ENCODE peak calls at places on chromosomes 2 and 18, in five cellular contexts. H, S, O, K and P are unnamed samples.

GRCh38 chr2:190210471-190210870 is 109.2 kb downstream of the HIBCH start:
- DNase-seq in H (no peak), S (no peak), O (no peak), K (no peak), P (no peak)

GRCh38 chr2:14492920-14493503 is 139.5 kb upstream of the LRATD1 start:
- DNase-seq in H (no peak), S (no peak), O (peak; percentile 61), K (no peak), P (peak; percentile 98)

GRCh38 chr2:232584238-232584637 is 33.7 kb downstream of the EIF4E2 start:
- DNase-seq in H (no peak), S (no peak), O (no peak), K (no peak), P (no peak)

GRCh38 chr2:118841828-118842461 is 5.5 kb downstream of the EN1 start:
- DNase-seq in H (no peak), S (no peak), O (no peak), K (no peak), P (no peak)

GRCh38 chr18:31280502-31280901 is 37.5 kb upstream of the DSG1 start:
- DNase-seq in H (no peak), S (no peak), O (no peak), K (no peak), P (no peak)

GRCh38 chr2:190533968-190534309 is 583 bp downstream of the NEMP2 start:
- DNase-seq in H (no peak), S (peak; percentile 64), O (no peak), K (no peak), P (no peak)

GRCh38 chr2:239383796-239384156 is 17.0 kb downstream of the HDAC4 start:
- DNase-seq in H (peak; percentile 26), S (no peak), O (no peak), K (no peak), P (no peak)

GRCh38 chr2:101986804-101987740 is 4.7 kb upstream of the IL1R2 start:
- DNase-seq in H (no peak), S (no peak), O (no peak), K (no peak), P (no peak)

GRCh38 chr2:24164416-24164973 is 10.4 kb upstream of the FAM228A start:
- DNase-seq in H (no peak), S (no peak), O (no peak), K (no peak), P (no peak)

GRCh38 chr18:7889515-7889914 is 322.4 kb downstream of the PTPRM start:
- DNase-seq in H (no peak), S (no peak), O (no peak), K (no peak), P (no peak)

GRCh38 chr2:18319987-18320386 is 240.5 kb downstream of the RDH14 start:
- DNase-seq in H (no peak), S (no peak), O (no peak), K (no peak), P (peak; percentile 30)

GRCh38 chr18:56233595-56233994 is 404.8 kb downstream of the TXNL1 start:
- DNase-seq in H (peak; percentile 33), S (peak; percentile 68), O (no peak), K (peak; percentile 41), P (peak; percentile 71)

GRCh38 chr18:21215480-21215879 is 26.6 kb upstream of the GREB1L start:
- DNase-seq in H (no peak), S (no peak), O (no peak), K (no peak), P (no peak)

GRCh38 chr2:178194600-178195389 is 483 bp downstream of the OSBPL6 start:
- DNase-seq in H (peak; percentile 62), S (peak; percentile 64), O (no peak), K (peak; percentile 18), P (peak; percentile 46)

GRCh38 chr18:48693625-48694262 is 154.9 kb downstream of the CTIF start:
- DNase-seq in H (no peak), S (no peak), O (no peak), K (no peak), P (no peak)

GRCh38 chr2:226559536-226559935 is 240.1 kb downstream of the IRS1 start:
- DNase-seq in H (no peak), S (no peak), O (no peak), K (no peak), P (no peak)

GRCh38 chr2:12534646-12535263 is 182.0 kb upstream of the TRIB2 start:
- DNase-seq in H (peak; percentile 34), S (no peak), O (peak; percentile 95), K (peak; percentile 81), P (peak; percentile 79)

GRCh38 chr2:84881581-84882414 is 914 bp upstream of the TRABD2A start:
- DNase-seq in H (peak; percentile 78), S (peak; percentile 88), O (peak; percentile 62), K (peak; percentile 70), P (peak; percentile 73)
- H3K27me3 ChIP-seq in H (no peaks in the 10 kb centered on the region), S (peaks cover 30% of the 10 kb centered on the region), O (peaks cover 41% of the 10 kb centered on the region), K (peaks cover 6% of the 10 kb centered on the region), P (peaks cover 15% of the 10 kb centered on the region)

GRCh38 chr2:15753811-15754702 is 162.4 kb downstream of the DDX1 start:
- DNase-seq in H (no peak), S (peak; percentile 43), O (no peak), K (no peak), P (no peak)
- H3K27me3 ChIP-seq in H (no peaks in the 10 kb centered on the region), S (no peaks in the 10 kb centered on the region), O (peaks cover 96% of the 10 kb centered on the region), K (no peaks in the 10 kb centered on the region), P (peaks cover 1% of the 10 kb centered on the region)

GRCh38 chr18:60145776-60146175 is 226.8 kb downstream of the MC4R start:
- DNase-seq in H (no peak), S (no peak), O (no peak), K (no peak), P (no peak)

GRCh38 chr18:60146220-60146960 is 226.2 kb downstream of the MC4R start:
- DNase-seq in H (no peak), S (no peak), O (no peak), K (no peak), P (no peak)

DNA sequence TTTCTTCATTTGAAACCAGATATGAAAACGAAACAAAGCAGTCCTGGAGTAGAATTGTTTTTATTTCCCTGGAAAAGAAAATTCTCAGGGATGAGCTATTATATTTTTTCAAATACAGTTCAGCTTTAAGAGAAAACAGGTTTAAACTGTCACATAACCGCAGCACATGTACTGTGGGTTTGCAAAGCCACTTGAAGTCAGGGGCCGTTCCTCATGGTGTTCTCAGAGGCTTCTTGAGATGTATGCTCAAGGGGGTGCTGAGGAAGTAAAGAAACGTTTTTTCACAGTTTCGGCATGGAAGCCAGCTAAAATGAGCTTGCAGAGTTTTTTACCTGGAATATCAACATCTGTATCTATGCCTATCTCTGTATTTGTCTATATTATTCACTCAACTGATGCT is 225.2 kb downstream of the MC4R start:
- DNase-seq in H (no peak), S (no peak), O (no peak), K (no peak), P (no peak)
- H3K27me3 ChIP-seq in H (no peaks in the 10 kb centered on the region), S (no peaks in the 10 kb centered on the region), O (no peaks in the 10 kb centered on the region), K (no peaks in the 10 kb centered on the region), P (no peaks in the 10 kb centered on the region)

GRCh38 chr2:236159778-236160170 is 8.4 kb downstream of the GBX2 start:
- DNase-seq in H (no peak), S (no peak), O (no peak), K (no peak), P (no peak)
- H3K27me3 ChIP-seq in H (peaks cover 54% of the 10 kb centered on the region), S (peaks cover 56% of the 10 kb centered on the region), O (no peaks in the 10 kb centered on the region), K (peaks cover 10% of the 10 kb centered on the region), P (peaks cover 28% of the 10 kb centered on the region)

GRCh38 chr2:60534034-60534393 is 19.4 kb downstream of the BCL11A start:
- DNase-seq in H (no peak), S (no peak), O (no peak), K (no peak), P (no peak)

GRCh38 chr2:60532421-60532820 is 21.0 kb downstream of the BCL11A start:
- DNase-seq in H (no peak), S (no peak), O (no peak), K (no peak), P (no peak)

GRCh38 chr2:60531638-60532216 is 21.7 kb downstream of the BCL11A start:
- DNase-seq in H (no peak), S (no peak), O (no peak), K (no peak), P (no peak)

GRCh38 chr2:60535392-60536312 is 17.8 kb downstream of the BCL11A start:
- DNase-seq in H (no peak), S (no peak), O (no peak), K (no peak), P (no peak)

DNA sequence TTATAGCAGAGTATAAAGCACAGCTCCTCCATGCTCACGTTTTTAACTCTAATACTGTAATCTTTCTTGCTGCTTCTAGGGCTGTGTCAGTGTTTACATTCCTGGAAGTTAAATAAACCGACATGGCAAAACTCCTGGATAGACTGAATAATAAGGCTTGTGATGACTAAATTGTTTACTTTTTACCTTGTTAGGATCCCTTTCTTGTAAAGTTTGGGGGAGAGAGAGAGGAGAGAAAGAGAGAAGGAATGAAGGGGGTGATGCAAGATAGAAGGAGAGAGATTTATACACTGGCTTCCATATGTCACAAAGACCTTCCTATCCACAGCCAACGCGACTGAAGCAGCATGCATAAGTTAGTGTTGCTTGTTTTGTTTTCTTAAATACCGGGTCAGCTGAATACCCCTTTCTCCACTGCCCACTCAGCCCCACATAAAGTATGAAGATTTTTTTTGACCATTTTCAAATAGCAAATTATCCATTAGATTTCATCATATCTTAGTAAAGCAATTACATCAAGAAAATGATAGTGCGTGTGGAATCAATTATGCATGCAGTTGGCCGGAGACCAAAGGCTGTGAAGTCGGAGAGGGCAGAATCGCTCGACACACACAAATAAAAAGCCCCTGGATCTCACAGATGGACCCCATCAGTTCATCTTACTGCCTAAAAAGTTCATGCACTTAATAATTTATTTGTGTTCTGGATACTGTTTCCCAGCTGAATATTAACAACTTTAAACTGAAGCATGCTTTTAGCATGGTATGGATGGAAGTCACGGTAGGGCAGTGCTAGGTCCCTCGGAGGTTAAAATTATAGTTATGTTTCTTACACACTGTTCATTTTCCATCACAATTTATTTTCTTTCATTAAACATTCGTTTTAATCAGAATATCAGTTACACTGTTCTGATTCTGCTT is 20.1 kb downstream of the BCL11A start:
- DNase-seq in H (no peak), S (no peak), O (no peak), K (no peak), P (peak; percentile 90)
- H3K27me3 ChIP-seq in H (peaks cover 3% of the 10 kb centered on the region), S (no peaks in the 10 kb centered on the region), O (peaks cover 94% of the 10 kb centered on the region), K (no peaks in the 10 kb centered on the region), P (no peaks in the 10 kb centered on the region)

DNA sequence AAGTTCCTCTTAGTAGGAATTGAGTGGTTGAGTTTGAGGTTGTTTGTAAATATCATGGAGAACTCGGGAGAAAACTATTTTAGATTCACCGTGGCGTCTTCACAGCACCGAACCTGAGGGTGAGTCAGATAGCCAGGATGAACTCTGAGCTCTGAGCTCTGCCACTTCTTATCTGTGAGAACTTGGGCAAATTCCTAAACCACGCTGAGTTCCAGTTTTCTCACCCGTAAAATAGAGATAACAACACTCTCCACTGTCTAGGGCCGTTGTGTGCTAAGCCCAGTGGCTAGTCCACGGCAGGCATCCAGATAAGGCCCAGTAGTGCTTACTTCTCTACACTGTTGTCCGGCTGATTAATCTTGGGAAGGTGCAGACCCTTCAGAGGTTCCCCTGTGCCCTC is 7.0 kb downstream of the KIF5C start:
- DNase-seq in H (no peak), S (no peak), O (no peak), K (no peak), P (no peak)
- H3K27me3 ChIP-seq in H (no peaks in the 10 kb centered on the region), S (no peaks in the 10 kb centered on the region), O (no peaks in the 10 kb centered on the region), K (no peaks in the 10 kb centered on the region), P (peaks cover 7% of the 10 kb centered on the region)

DNA sequence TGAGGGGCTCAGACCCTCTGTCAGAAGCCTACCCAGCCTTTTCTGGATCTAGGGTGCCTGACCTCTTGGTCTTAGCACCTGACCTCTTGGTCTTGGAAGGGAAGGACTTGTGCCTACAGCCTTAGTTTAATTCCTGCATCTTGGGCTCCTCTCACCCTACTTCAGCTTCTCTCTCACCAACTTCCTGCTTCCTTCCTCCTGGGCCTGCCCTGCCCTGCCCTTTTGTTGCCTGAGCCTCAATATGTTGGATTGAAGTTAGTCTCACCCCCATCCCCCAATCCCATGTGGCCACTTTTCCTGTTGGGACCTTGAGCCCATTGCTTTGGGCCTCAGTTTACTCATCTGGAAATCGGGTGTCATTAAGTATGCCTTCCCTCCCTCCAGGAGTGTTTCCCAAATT is 206.2 kb upstream of the SKOR2 start:
- DNase-seq in H (no peak), S (no peak), O (no peak), K (no peak), P (no peak)
- H3K27me3 ChIP-seq in H (no peaks in the 10 kb centered on the region), S (no peaks in the 10 kb centered on the region), O (peaks cover 47% of the 10 kb centered on the region), K (no peaks in the 10 kb centered on the region), P (no peaks in the 10 kb centered on the region)